ENCODE peak calls at places on chromosomes 11 and 22, in ten cellular contexts. K, C, D, Q, F, A, M, O, H and G are unnamed samples.

GRCh38 chr22:21078916-21079315 is 33.2 kb downstream of the LRRC74B start:
- DNase-seq in D (no peak), O (no peak), A (no peak), Q (no peak), M (no peak), H (no peak), K (no peak), F (no peak), C (no peak), G (no peak)

GRCh38 chr11:64334764-64335741 is 5.0 kb upstream of the CCDC88B start:
- DNase-seq in Q (peak; percentile 94), D (no peak), H (peak; percentile 95), F (no peak), C (no peak), A (peak; percentile 81), K (no peak), M (peak; percentile 92), O (peak; percentile 75), G (peak; percentile 81)

GRCh38 chr22:29344137-29344536 is 28.6 kb upstream of the RASL10A start:
- DNase-seq in H (peak; percentile 77), M (peak; percentile 77), A (peak; percentile 89), O (no peak), C (no peak), D (no peak), K (no peak), Q (no peak), F (no peak), G (peak; percentile 84)

GRCh38 chr11:58513747-58514367 is 6.0 kb upstream of the OR5B21 start:
- DNase-seq in M (peak; percentile 63), D (no peak), C (no peak), F (no peak), K (no peak), Q (peak; percentile 34), H (peak; percentile 45), A (no peak), O (peak; percentile 35), G (peak; percentile 58)

GRCh38 chr22:48925450-48925849 is 902.2 kb downstream of the BRD1 start:
- DNase-seq in D (no peak), H (no peak), Q (no peak), C (no peak), F (no peak), A (no peak), K (no peak), M (no peak), O (no peak), G (no peak)

GRCh38 chr22:45807156-45807915 is 135.7 kb downstream of the ATXN10 start:
- DNase-seq in C (no peak), O (no peak), A (no peak), M (no peak), D (no peak), H (peak; percentile 63), Q (no peak), F (no peak), K (no peak), G (no peak)

GRCh38 chr11:93738647-93739081 is 2.6 kb downstream of the TAF1D start:
- DNase-seq in H (no peak), K (no peak), Q (no peak), O (no peak), C (no peak), F (no peak), D (no peak), A (no peak), M (no peak), G (no peak)

GRCh38 chr11:65786786-65787636 is at the start of gene OVOL1:
- DNase-seq in A (peak; percentile 88), O (no peak), K (no peak), C (no peak), Q (no peak), D (no peak), F (no peak), H (peak; percentile 55), M (no peak), G (no peak)

GRCh38 chr22:50729391-50730012 is 8.5 kb upstream of the ACR start:
- DNase-seq in O (no peak), D (no peak), M (no peak), A (peak; percentile 42), K (no peak), F (no peak), H (peak; percentile 33), C (no peak), Q (no peak), G (no peak)

GRCh38 chr11:133778161-133778560 is 67.2 kb downstream of the SPATA19 start:
- DNase-seq in A (no peak), O (no peak), Q (no peak), D (no peak), K (no peak), F (no peak), M (no peak), H (no peak), C (no peak), G (no peak)

GRCh38 chr11:13772223-13773046 is 104.0 kb downstream of the FAR1 start:
- DNase-seq in Q (peak; percentile 74), C (peak; percentile 2), K (no peak), F (peak; percentile 71), O (peak; percentile 8), H (no peak), D (no peak), A (no peak), M (peak; percentile 25), G (no peak)

GRCh38 chr11:2394818-2395105 is 5.8 kb upstream of the TSSC4 start:
- DNase-seq in H (no peak), C (no peak), F (no peak), D (no peak), M (no peak), K (no peak), Q (no peak), A (no peak), O (no peak), G (no peak)

GRCh38 chr11:72349616-72350218 is 84.6 kb downstream of the CLPB start:
- DNase-seq in O (no peak), C (no peak), M (no peak), D (no peak), F (no peak), H (no peak), Q (no peak), A (no peak), K (no peak), G (no peak)